ENCODE peak calls at places on chromosome X, in five cellular contexts. D is lung, E is GM12865, W is AG04450, R is gastrocnemius medialis. N is an unnamed sample.

GRCh38 chrX:52574416-52575275 is 57.8 kb upstream of the XAGE1B start:
- DNase-seq in R (no peak), W (peak), D (peak), E (peak), N (peak)

GRCh38 chrX:140432328-140433025 is 72.4 kb downstream of the SOX3 start:
- DNase-seq in E (no peak), D (no peak), W (no peak), R (no peak), N (no peak)

GRCh38 chrX:45428816-45429215 is 228.1 kb upstream of the DIPK2B start:
- DNase-seq in R (no peak), W (no peak), D (no peak), E (no peak), N (no peak)

GRCh38 chrX:116230136-116230886 is 59.8 kb downstream of the AGTR2 start:
- DNase-seq in R (no peak), W (no peak), D (no peak), E (no peak), N (no peak)

GRCh38 chrX:9562851-9563250 is 98.0 kb downstream of the TBL1X start:
- DNase-seq in D (no peak), W (peak), R (peak), E (no peak), N (no peak)

GRCh38 chrX:11555759-11556158 is 110.0 kb downstream of the ARHGAP6 start:
- DNase-seq in D (no peak), E (no peak), R (no peak), W (no peak), N (no peak)

GRCh38 chrX:130264573-130264972 is 4.1 kb downstream of the ZNF280C start:
- DNase-seq in D (no peak), W (no peak), R (no peak), E (peak), N (no peak)

GRCh38 chrX:103356023-103356798 is at the start of gene TCEAL9:
- DNase-seq in R (peak), D (peak), W (peak), E (peak), N (peak)

GRCh38 chrX:35149517-35149916 is 206.9 kb downstream of the FAM47B start:
- DNase-seq in D (no peak), E (no peak), W (no peak), R (no peak), N (no peak)

GRCh38 chrX:69493193-69493592 is 10.9 kb upstream of the NALF2 start:
- DNase-seq in E (peak), D (no peak), W (no peak), R (no peak), N (peak)

GRCh38 chrX:136574548-136574947 is 42.5 kb downstream of the VGLL1 start:
- DNase-seq in E (no peak), R (no peak), W (no peak), D (no peak), N (no peak)

GRCh38 chrX:26851981-26852380 is 611.2 kb downstream of the PPP4R3C start:
- DNase-seq in D (no peak), R (no peak), W (no peak), E (no peak), N (no peak)

GRCh38 chrX:103919336-103919682 is 43.1 kb upstream of the TMSB15B start:
- DNase-seq in D (no peak), E (peak), W (no peak), R (no peak), N (no peak)

GRCh38 chrX:151780621-151781020 is 46.1 kb downstream of the CNGA2 start:
- DNase-seq in D (no peak), R (no peak), W (no peak), E (no peak), N (no peak)

GRCh38 chrX:110120025-110120424 is 117.1 kb downstream of the TMEM164 start:
- DNase-seq in W (no peak), E (no peak), D (peak), R (peak), N (no peak)

GRCh38 chrX:53481093-53481492 is 46.9 kb upstream of the HSD17B10 start:
- DNase-seq in R (no peak), D (no peak), E (peak), W (no peak), N (no peak)

GRCh38 chrX:9144643-9145290 is 110.8 kb upstream of the FAM9B start:
- DNase-seq in W (no peak), D (no peak), E (no peak), R (no peak), N (no peak)

GRCh38 chrX:130636277-130636676 is 234.5 kb downstream of the RBMX2 start:
- DNase-seq in W (no peak), D (no peak), E (no peak), R (no peak), N (no peak)

GRCh38 chrX:40197071-40197470 is 99.3 kb upstream of the BCOR start:
- DNase-seq in E (no peak), D (no peak), R (no peak), W (no peak), N (no peak)

GRCh38 chrX:109270580-109271484 is 211.1 kb downstream of the GUCY2F start:
- DNase-seq in W (no peak), R (no peak), D (peak), E (peak), N (no peak)

GRCh38 chrX:2188316-2188715 is 312.5 kb downstream of the DHRSX start:
- DNase-seq in R (no peak), D (no peak), E (no peak), W (no peak), N (no peak)

GRCh38 chrX:15151267-15152196 is 118.4 kb downstream of the ASB9 start:
- DNase-seq in W (no peak), E (peak), R (no peak), D (no peak), N (no peak)

GRCh38 chrX:155993421-155993820 is 4.1 kb upstream of the IL9R start:
- DNase-seq in W (no peak), R (no peak), E (no peak), D (no peak), N (no peak)

GRCh38 chrX:150219374-150220185 is 143.5 kb upstream of the MAMLD1 start:
- DNase-seq in R (no peak), D (no peak), E (peak), W (no peak), N (no peak)

GRCh38 chrX:72037601-72038000 is 94.1 kb downstream of the RTL5 start:
- DNase-seq in R (no peak), E (no peak), D (peak), W (no peak), N (no peak)

GRCh38 chrX:110745288-110745687 is 50.3 kb downstream of the CHRDL1 start:
- DNase-seq in W (no peak), E (no peak), D (no peak), R (no peak), N (no peak)

GRCh38 chrX:154797006-154797405 is 8.3 kb downstream of the MPP1 start:
- DNase-seq in D (no peak), R (no peak), W (no peak), E (no peak), N (no peak)

GRCh38 chrX:101191217-101191750 is 28.3 kb upstream of the DRP2 start:
- DNase-seq in W (no peak), R (no peak), E (no peak), D (no peak), N (peak)

GRCh38 chrX:42714981-42715688 is 62.8 kb downstream of the PPP1R2C start:
- DNase-seq in W (no peak), R (no peak), D (peak), E (no peak), N (peak)

GRCh38 chrX:71178908-71179307 is 34.3 kb downstream of the NLGN3 start:
- DNase-seq in R (peak), W (peak), E (peak), D (peak), N (peak)

GRCh38 chrX:110244951-110245480 is 72.9 kb downstream of the AMMECR1 start:
- DNase-seq in E (no peak), D (no peak), R (no peak), W (no peak), N (no peak)

GRCh38 chrX:151178746-151179145 is 2.4 kb downstream of the GPR50 start:
- DNase-seq in R (no peak), D (no peak), E (no peak), W (no peak), N (no peak)

GRCh38 chrX:41846714-41847113 is 76.6 kb downstream of the CASK start:
- DNase-seq in E (no peak), W (no peak), D (no peak), R (no peak), N (no peak)

GRCh38 chrX:45143455-45143854 is 57.2 kb downstream of the DIPK2B start:
- DNase-seq in R (no peak), W (no peak), D (no peak), E (no peak), N (no peak)

GRCh38 chrX:12771445-12772069 is 19.7 kb upstream of the PRPS2 start:
- DNase-seq in W (no peak), E (peak), R (no peak), D (peak), N (peak)

GRCh38 chrX:4380710-4381109 is 667.3 kb upstream of the PRKX start:
- DNase-seq in E (no peak), W (no peak), D (no peak), R (no peak), N (no peak)

GRCh38 chrX:47158131-47158530 is 13.1 kb downstream of the RBM10 start:
- DNase-seq in E (no peak), D (no peak), R (no peak), W (no peak), N (no peak)
- TF ChIP-seq CTCF in E (no peak), D (no peak), R (no peak), W (no peak), N (no peak)

GRCh38 chrX:17744896-17745523 is 7.7 kb downstream of the SCML1 start:
- DNase-seq in R (no peak), W (no peak), E (no peak), D (no peak), N (no peak)
- TF ChIP-seq CTCF in R (no peak), W (peak), E (no peak), D (no peak), N (peak)

GRCh38 chrX:145394344-145394743 is 147.0 kb downstream of the SPANXN1 start:
- DNase-seq in R (no peak), D (no peak), W (no peak), E (no peak), N (no peak)

GRCh38 chrX:145396612-145397011 is 149.3 kb downstream of the SPANXN1 start:
- DNase-seq in E (no peak), D (no peak), W (no peak), R (no peak), N (no peak)

GRCh38 chrX:145393702-145394235 is 146.5 kb downstream of the SPANXN1 start:
- DNase-seq in W (no peak), D (no peak), E (no peak), R (no peak), N (no peak)
- TF ChIP-seq CTCF in W (no peak), D (no peak), E (peak), R (no peak), N (peak)

GRCh38 chrX:133745361-133745760 is 240.0 kb downstream of the GPC3 start:
- DNase-seq in R (no peak), E (peak), D (no peak), W (no peak), N (no peak)
- TF ChIP-seq CTCF in R (no peak), E (peak), D (no peak), W (no peak), N (peak)

N was measured in neural crest cell.